ENCODE peak calls at places on chromosomes 13 and 19, in eight cellular contexts. Q is body of pancreas, L is adrenal gland, M is IMR-90, U is tibial nerve, G is breast epithelium, Z is ovary, N is upper lobe of left lung. P is an unnamed sample.

GRCh38 chr13:20990910-20991525 is 70.4 kb downstream of the LATS2 start:
- DNase-seq in Q (no peak), L (no peak), M (no peak), U (no peak), G (no peak), Z (no peak), N (peak; percentile 49), P (peak; percentile 69)

GRCh38 chr13:89061821-89062220 is 1390.7 kb downstream of the SLITRK5 start:
- DNase-seq in Q (peak; percentile 5), L (no peak), M (no peak), U (no peak), G (no peak), Z (no peak), N (no peak), P (no peak)

GRCh38 chr19:50568321-50569022 is at the start of gene LRRC4B:
- DNase-seq in Q (no peak), L (no peak), M (no peak), U (no peak), G (no peak), Z (no peak), N (no peak), P (no peak)

GRCh38 chr13:79267560-79267959 is 138.5 kb downstream of the RBM26 start:
- DNase-seq in Q (no peak), L (no peak), M (no peak), U (no peak), G (no peak), Z (no peak), N (no peak), P (no peak)

GRCh38 chr19:55373318-55373992 is 3.2 kb upstream of the TMEM190 start:
- DNase-seq in Q (no peak), L (no peak), M (no peak), U (no peak), G (no peak), Z (no peak), N (no peak), P (no peak)

GRCh38 chr19:3586124-3586626 is 897 bp downstream of the GIPC3 start:
- DNase-seq in Q (no peak), L (no peak), M (no peak), U (no peak), G (no peak), Z (no peak), N (no peak), P (no peak)

GRCh38 chr13:39663508-39663907 is 8.0 kb downstream of the COG6 start:
- DNase-seq in Q (no peak), L (no peak), M (no peak), U (no peak), G (no peak), Z (no peak), N (no peak), P (no peak)

GRCh38 chr13:90270231-90270630 is 1077.3 kb upstream of the MIR17HG start:
- DNase-seq in Q (no peak), L (no peak), M (no peak), U (no peak), G (no peak), Z (no peak), N (no peak), P (no peak)

GRCh38 chr13:100182894-100183490 is 94.1 kb downstream of the PCCA start:
- DNase-seq in Q (no peak), L (no peak), M (no peak), U (no peak), G (no peak), Z (no peak), N (no peak), P (no peak)

GRCh38 chr19:22901431-22902130 is 69.5 kb downstream of the ZNF723 start:
- DNase-seq in Q (no peak), L (no peak), M (no peak), U (no peak), G (no peak), Z (no peak), N (peak; percentile 66), P (no peak)

GRCh38 chr13:44899967-44900366 is 89.3 kb downstream of the NUFIP1 start:
- DNase-seq in Q (no peak), L (no peak), M (no peak), U (no peak), G (no peak), Z (no peak), N (no peak), P (no peak)

GRCh38 chr19:12720296-12720695 is 3.4 kb downstream of the TNPO2 start:
- DNase-seq in Q (no peak), L (no peak), M (no peak), U (no peak), G (no peak), Z (no peak), N (no peak), P (no peak)
- H3K4me3 ChIP-seq in Q (no peak overlapping the region), L (no peak overlapping the region), M (peak overlapping the region; percentile 91), U (peak overlapping the region; percentile 68), G (peak overlapping the region; percentile 81), Z (peak overlapping the region; percentile 78), N (peak overlapping the region; percentile 95), P (no peak overlapping the region)

GRCh38 chr19:10419200-10419645 is 1.1 kb upstream of the PDE4A start:
- DNase-seq in Q (no peak), L (no peak), M (no peak), U (no peak), G (no peak), Z (no peak), N (peak; percentile 87), P (peak; percentile 73)

GRCh38 chr19:10421981-10422461 is 1.7 kb downstream of the PDE4A start:
- DNase-seq in Q (no peak), L (no peak), M (no peak), U (no peak), G (no peak), Z (no peak), N (no peak), P (no peak)

GRCh38 chr19:10419646-10420443 is 493 bp upstream of the PDE4A start:
- DNase-seq in Q (no peak), L (no peak), M (peak; percentile 61), U (no peak), G (no peak), Z (peak; percentile 21), N (peak; percentile 82), P (peak; percentile 86)

GRCh38 chr19:10421240-10421948 is 1.1 kb downstream of the PDE4A start:
- DNase-seq in Q (no peak), L (no peak), M (no peak), U (no peak), G (no peak), Z (no peak), N (no peak), P (no peak)

DNA sequence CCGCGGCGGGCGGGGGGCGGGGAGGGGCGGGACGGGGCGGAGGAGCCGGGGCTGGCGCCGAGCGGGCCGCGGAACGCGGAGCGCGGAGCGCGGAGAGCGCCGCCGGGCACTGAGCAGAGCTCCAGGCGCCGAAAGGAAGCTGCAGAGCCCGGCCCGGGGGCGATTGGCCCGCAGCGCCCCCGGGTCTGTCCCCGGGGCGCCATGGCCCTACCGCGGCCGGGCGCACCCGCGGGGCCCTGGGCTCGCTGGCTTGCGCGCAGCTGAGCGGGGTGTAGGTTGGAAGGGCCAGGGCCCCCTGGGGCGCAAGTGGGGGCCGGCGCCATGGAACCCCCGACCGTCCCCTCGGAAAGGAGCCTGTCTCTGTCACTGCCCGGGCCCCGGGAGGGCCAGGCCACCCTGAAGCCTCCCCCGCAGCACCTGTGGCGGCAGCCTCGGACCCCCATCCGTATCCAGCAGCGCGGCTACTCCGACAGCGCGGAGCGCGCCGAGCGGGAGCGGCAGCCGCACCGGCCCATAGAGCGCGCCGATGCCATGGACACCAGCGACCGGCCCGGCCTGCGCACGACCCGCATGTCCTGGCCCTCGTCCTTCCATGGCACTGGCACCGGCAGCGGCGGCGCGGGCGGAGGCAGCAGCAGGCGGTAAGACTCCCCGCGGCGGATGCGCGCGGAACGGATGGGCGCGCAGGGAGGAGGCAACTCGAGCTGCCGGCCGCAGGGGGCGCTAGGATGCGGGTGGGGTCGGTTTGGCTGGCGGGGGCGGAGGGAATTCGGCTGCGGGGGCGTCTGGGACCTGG is at the start of gene PDE4A:
- DNase-seq in Q (no peak), L (no peak), M (no peak), U (no peak), G (no peak), Z (no peak), N (peak; percentile 90), P (peak; percentile 87)
- TF ChIP-seq POLR2A in Q (no peak), L (no peak), M (no peak), U (no peak), G (no peak), Z (no peak), N (no peak), P (no peak)

GRCh38 chr19:15453091-15453498 is 3.3 kb upstream of the WIZ start:
- DNase-seq in Q (peak; percentile 53), L (peak; percentile 54), M (no peak), U (no peak), G (no peak), Z (no peak), N (peak; percentile 89), P (no peak)
- TF ChIP-seq CTCF in Q (peak; percentile 41), L (peak; percentile 50), M (peak; percentile 36), U (no peak), G (peak; percentile 15), Z (no peak), N (peak; percentile 36), P (no peak)

GRCh38 chr19:48718711-48719231 is 754 bp downstream of the MAMSTR start:
- DNase-seq in Q (no peak), L (peak; percentile 60), M (no peak), U (no peak), G (no peak), Z (peak; percentile 69), N (peak; percentile 17), P (no peak)

GRCh38 chr19:48714759-48715261 is 4.7 kb downstream of the MAMSTR start:
- DNase-seq in Q (no peak), L (no peak), M (no peak), U (no peak), G (no peak), Z (no peak), N (no peak), P (no peak)

GRCh38 chr19:48715276-48715675 is 4.2 kb downstream of the MAMSTR start:
- DNase-seq in Q (no peak), L (no peak), M (no peak), U (no peak), G (no peak), Z (peak; percentile 70), N (peak; percentile 33), P (no peak)

GRCh38 chr19:48715681-48716171 is 3.8 kb downstream of the MAMSTR start:
- DNase-seq in Q (no peak), L (no peak), M (no peak), U (no peak), G (no peak), Z (peak; percentile 60), N (peak; percentile 75), P (no peak)

DNA sequence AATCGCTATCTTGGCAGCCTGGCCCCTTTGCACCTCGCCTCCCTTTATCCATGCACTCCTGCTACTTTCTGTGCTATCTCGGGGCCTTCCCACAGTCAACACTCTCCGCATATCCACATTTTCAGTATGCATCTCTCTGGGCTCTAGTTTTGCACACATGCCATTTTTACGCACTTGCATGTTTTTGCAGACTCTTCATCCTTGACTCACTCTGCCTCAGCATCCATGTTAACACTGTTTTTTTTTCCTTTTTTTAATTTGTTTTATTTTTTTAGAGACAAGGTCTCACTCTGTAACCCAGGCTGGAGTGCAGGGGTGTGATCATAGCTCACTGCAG is 2.5 kb downstream of the MAMSTR start:
- DNase-seq in Q (no peak), L (no peak), M (peak; percentile 52), U (no peak), G (no peak), Z (no peak), N (no peak), P (no peak)
- H3K4me3 ChIP-seq in Q (no peak overlapping the region), L (no peak overlapping the region), M (peak overlapping the region; percentile 2), U (no peak overlapping the region), G (peak overlapping the region; percentile 44), Z (peak overlapping the region; percentile 19), N (peak overlapping the region; percentile 15), P (no peak overlapping the region)

GRCh38 chr19:950352-951066 is 24.7 kb downstream of the ARID3A start:
- DNase-seq in Q (no peak), L (no peak), M (no peak), U (no peak), G (no peak), Z (peak; percentile 13), N (peak; percentile 52), P (no peak)
- TF ChIP-seq POLR2A in Q (no peak), L (no peak), M (no peak), U (no peak), G (no peak), Z (no peak), N (no peak), P (no peak)

P was measured in lower leg skin.